ENCODE peak calls at places on chromosomes 2 and 18, in four cellular contexts. One of them, this sample, is unnamed.

GRCh38 chr2:218517434-218518206 is 50.5 kb downstream of the USP37 start:
- DNase-seq in CD4-positive, alpha-beta T cell: no peak
- DNase-seq in ovary: no peak
- DNase-seq in A549: no peak
- DNase-seq in this sample: no peak

GRCh38 chr2:98297817-98298684 is 48.2 kb upstream of the CNGA3 start:
- DNase-seq in CD4-positive, alpha-beta T cell: no peak
- DNase-seq in ovary: no peak
- DNase-seq in A549: no peak
- DNase-seq in this sample: no peak

GRCh38 chr2:44171018-44171417 is 2.3 kb downstream of the PPM1B start:
- DNase-seq in CD4-positive, alpha-beta T cell: no peak
- DNase-seq in ovary: no peak
- DNase-seq in A549: no peak
- DNase-seq in this sample: no peak

GRCh38 chr2:48173141-48173540 is 266.8 kb upstream of the FBXO11 start:
- DNase-seq in CD4-positive, alpha-beta T cell: no peak
- DNase-seq in ovary: no peak
- DNase-seq in A549: no peak
- DNase-seq in this sample: no peak

GRCh38 chr2:217737127-217737526 is 265.7 kb downstream of the TNS1 start:
- DNase-seq in CD4-positive, alpha-beta T cell: no peak
- DNase-seq in ovary: no peak
- DNase-seq in A549: no peak
- DNase-seq in this sample: no peak

GRCh38 chr18:22773944-22774343 is 159.2 kb upstream of the RBBP8 start:
- DNase-seq in CD4-positive, alpha-beta T cell: no peak
- DNase-seq in ovary: no peak
- DNase-seq in A549: no peak
- DNase-seq in this sample: no peak

GRCh38 chr18:58162127-58162526 is 118.1 kb downstream of the NEDD4L start:
- DNase-seq in CD4-positive, alpha-beta T cell: no peak
- DNase-seq in ovary: no peak
- DNase-seq in A549: no peak
- DNase-seq in this sample: no peak

GRCh38 chr2:117190856-117191255 is 623.6 kb upstream of the DDX18 start:
- DNase-seq in CD4-positive, alpha-beta T cell: no peak
- DNase-seq in ovary: no peak
- DNase-seq in A549: no peak
- DNase-seq in this sample: no peak

GRCh38 chr2:168722592-168722991 is 79.8 kb upstream of the NOSTRIN start:
- DNase-seq in CD4-positive, alpha-beta T cell: no peak
- DNase-seq in ovary: peak; percentile 28
- DNase-seq in A549: no peak
- DNase-seq in this sample: no peak

GRCh38 chr18:74994502-74995403 is 214.2 kb downstream of the PTGR3 start:
- DNase-seq in CD4-positive, alpha-beta T cell: no peak
- DNase-seq in ovary: no peak
- DNase-seq in A549: no peak
- DNase-seq in this sample: no peak

GRCh38 chr2:64262068-64262467 is 117.8 kb upstream of the PELI1 start:
- DNase-seq in CD4-positive, alpha-beta T cell: no peak
- DNase-seq in ovary: no peak
- DNase-seq in A549: no peak
- DNase-seq in this sample: no peak

GRCh38 chr2:3422161-3422767 is 42.8 kb downstream of the TRAPPC12 start:
- DNase-seq in CD4-positive, alpha-beta T cell: no peak
- DNase-seq in ovary: no peak
- DNase-seq in A549: no peak
- DNase-seq in this sample: no peak

GRCh38 chr2:152200562-152201465 is 25.3 kb upstream of the STAM2 start:
- DNase-seq in CD4-positive, alpha-beta T cell: no peak
- DNase-seq in ovary: peak; percentile 33
- DNase-seq in A549: peak; percentile 82
- DNase-seq in this sample: no peak

GRCh38 chr2:26346454-26347053 is at the start of gene ADGRF3:
- DNase-seq in CD4-positive, alpha-beta T cell: peak; percentile 35
- DNase-seq in ovary: peak; percentile 26
- DNase-seq in A549: no peak
- DNase-seq in this sample: peak; percentile 75

GRCh38 chr2:163662141-163662780 is 73.5 kb downstream of the FIGN start:
- DNase-seq in CD4-positive, alpha-beta T cell: no peak
- DNase-seq in ovary: no peak
- DNase-seq in A549: no peak
- DNase-seq in this sample: no peak

GRCh38 chr18:46915800-46916550 is 1.3 kb downstream of the PIAS2 start:
- DNase-seq in CD4-positive, alpha-beta T cell: no peak
- DNase-seq in ovary: no peak
- DNase-seq in A549: no peak
- DNase-seq in this sample: no peak

DNA sequence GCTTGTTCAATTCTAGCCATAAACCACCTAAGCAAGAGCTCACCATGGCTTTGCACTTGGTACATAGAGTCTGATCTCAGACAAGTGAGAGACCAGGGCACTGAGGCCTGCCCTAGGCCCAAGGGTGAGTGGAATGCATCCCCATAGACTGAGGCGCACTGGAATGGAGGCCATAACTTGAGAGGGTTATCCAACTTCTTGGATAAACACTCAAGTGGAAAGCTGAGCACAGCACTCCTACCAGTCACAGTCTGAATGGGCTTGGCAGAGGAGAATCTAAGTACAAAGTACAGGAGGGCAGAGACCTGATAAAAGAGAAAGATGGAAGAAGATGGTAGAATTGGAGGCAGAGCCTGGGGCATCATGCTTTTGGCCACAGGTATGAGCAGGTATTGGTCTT is 30.4 kb upstream of the CASP10 start:
- DNase-seq in CD4-positive, alpha-beta T cell: no peak
- DNase-seq in ovary: no peak
- DNase-seq in A549: no peak
- DNase-seq in this sample: no peak
- H3K27ac ChIP-seq in CD4-positive, alpha-beta T cell: peak overlapping the region; percentile 61
- H3K27ac ChIP-seq in ovary: no peak overlapping the region
- H3K27ac ChIP-seq in A549: peak overlapping the region; percentile 96
- H3K27ac ChIP-seq in this sample: peak overlapping the region; percentile 76

DNA sequence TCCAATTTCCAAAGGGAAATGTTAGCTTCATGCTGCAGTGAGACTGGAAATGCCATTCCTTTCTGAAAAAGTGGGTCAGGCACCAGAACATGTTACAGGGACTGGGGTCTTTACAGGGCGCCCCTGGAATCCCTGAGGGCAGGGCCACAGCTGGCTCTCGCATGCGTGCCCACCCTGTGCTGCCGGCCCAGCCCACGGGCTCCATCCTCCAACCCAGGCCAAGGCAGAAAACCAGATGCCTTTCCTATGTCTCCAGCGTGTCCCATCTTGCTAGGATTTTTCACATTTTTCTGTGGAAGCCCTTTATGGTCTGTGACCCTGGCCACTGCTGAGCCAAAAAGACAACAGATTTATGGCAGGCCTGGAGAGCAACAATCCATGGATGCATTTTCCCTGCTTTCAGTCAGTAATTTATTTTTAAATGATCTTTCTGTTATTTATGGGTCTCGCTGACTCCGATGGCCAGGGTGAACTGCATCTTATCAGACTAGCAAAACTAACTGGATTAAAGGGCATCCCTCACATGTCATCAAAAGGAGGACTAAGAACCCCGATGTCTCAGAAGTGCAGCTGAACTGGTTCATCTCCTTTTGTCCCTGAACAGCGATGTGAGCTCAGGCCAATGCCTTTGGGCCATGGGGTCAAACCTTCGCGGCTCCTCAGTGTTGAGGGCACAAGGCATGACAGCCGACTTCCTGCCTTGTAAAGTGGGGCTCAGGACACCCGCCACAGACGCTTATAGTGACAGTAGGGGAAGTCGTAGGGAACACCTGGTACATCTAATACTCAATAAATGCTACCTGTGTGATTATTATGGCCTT is 346.0 kb downstream of the CYRIA start:
- DNase-seq in CD4-positive, alpha-beta T cell: no peak
- DNase-seq in ovary: no peak
- DNase-seq in A549: no peak
- DNase-seq in this sample: no peak
- H3K9me3 ChIP-seq in CD4-positive, alpha-beta T cell: no peaks in the 10 kb centered on the region
- H3K9me3 ChIP-seq in ovary: no peaks in the 10 kb centered on the region
- H3K9me3 ChIP-seq in A549: no peaks in the 10 kb centered on the region
- H3K9me3 ChIP-seq in this sample: no peaks in the 10 kb centered on the region

GRCh38 chr18:31511098-31511497 is 13.1 kb downstream of the DSG2 start:
- DNase-seq in CD4-positive, alpha-beta T cell: no peak
- DNase-seq in ovary: no peak
- DNase-seq in A549: no peak
- DNase-seq in this sample: no peak

GRCh38 chr18:31512203-31512764 is 14.3 kb downstream of the DSG2 start:
- DNase-seq in CD4-positive, alpha-beta T cell: no peak
- DNase-seq in ovary: no peak
- DNase-seq in A549: peak; percentile 58
- DNase-seq in this sample: no peak

GRCh38 chr18:31510319-31510718 is 12.3 kb downstream of the DSG2 start:
- DNase-seq in CD4-positive, alpha-beta T cell: no peak
- DNase-seq in ovary: no peak
- DNase-seq in A549: no peak
- DNase-seq in this sample: no peak

GRCh38 chr18:31516432-31516831 is 18.5 kb downstream of the DSG2 start:
- DNase-seq in CD4-positive, alpha-beta T cell: no peak
- DNase-seq in ovary: no peak
- DNase-seq in A549: no peak
- DNase-seq in this sample: no peak

DNA sequence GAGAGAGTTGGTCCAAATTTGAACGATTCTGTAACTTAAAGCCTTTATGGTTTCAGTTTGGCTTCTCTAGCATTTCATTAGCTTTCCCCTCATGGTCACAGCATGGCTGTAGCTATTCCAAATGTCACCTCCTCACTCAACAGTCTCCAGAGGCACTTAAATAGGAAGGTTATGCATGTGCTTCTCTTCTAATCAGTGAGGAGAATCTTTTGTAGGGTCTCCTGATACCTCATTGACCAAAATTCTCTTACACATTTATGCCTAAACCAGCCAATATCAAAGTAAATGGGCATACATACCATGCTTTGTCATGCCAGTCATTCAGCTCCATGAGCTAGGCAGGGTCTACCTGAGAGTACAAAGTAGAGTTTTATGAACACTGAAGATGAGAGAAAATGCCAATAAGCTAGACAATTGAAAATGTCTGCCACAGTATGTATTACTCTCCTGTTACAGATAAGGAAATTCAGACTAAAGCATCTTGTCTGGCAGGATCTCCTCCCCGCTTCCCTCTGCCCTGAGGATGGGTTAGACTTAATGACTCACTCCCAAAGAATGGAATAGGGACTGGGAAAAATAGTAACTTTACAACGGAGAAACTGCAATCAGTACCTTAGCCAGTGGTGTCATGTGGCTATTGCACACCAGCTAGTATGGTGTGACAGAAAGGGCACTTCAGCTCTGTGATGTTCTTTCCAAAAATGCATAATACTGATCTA is 15.4 kb downstream of the DSG2 start:
- DNase-seq in CD4-positive, alpha-beta T cell: no peak
- DNase-seq in ovary: no peak
- DNase-seq in A549: peak; percentile 32
- DNase-seq in this sample: no peak
- H3K27ac ChIP-seq in CD4-positive, alpha-beta T cell: no peak overlapping the region
- H3K27ac ChIP-seq in ovary: no peak overlapping the region
- H3K27ac ChIP-seq in A549: peak overlapping the region; percentile 71
- H3K27ac ChIP-seq in this sample: no peak overlapping the region

DNA sequence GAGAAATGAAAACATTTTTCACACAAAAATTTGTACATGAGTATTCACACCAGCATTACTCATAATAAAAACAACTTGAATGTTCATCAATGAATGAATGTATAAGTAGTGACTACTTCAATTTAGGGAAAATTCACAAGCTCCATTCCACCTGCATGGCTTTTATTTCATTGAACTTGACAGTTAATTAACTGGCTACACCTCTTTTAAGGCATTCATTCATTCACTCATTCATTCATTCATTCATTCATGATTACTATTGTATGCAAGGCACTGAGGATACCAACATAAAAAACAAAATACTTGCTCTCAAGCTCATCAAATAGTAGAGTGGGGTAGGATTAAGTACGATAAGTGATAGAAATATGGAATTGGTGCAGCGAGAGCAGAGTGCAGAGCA is 198.3 kb upstream of the DLGAP1 start:
- DNase-seq in CD4-positive, alpha-beta T cell: no peak
- DNase-seq in ovary: no peak
- DNase-seq in A549: no peak
- DNase-seq in this sample: no peak
- H3K9me3 ChIP-seq in CD4-positive, alpha-beta T cell: no peaks in the 10 kb centered on the region
- H3K9me3 ChIP-seq in ovary: no peaks in the 10 kb centered on the region
- H3K9me3 ChIP-seq in A549: no peaks in the 10 kb centered on the region
- H3K9me3 ChIP-seq in this sample: no peaks in the 10 kb centered on the region

GRCh38 chr2:154875999-154876398 is 177.5 kb downstream of the KCNJ3 start:
- DNase-seq in CD4-positive, alpha-beta T cell: no peak
- DNase-seq in ovary: no peak
- DNase-seq in A549: no peak
- DNase-seq in this sample: no peak
- H3K27ac ChIP-seq in CD4-positive, alpha-beta T cell: no peak overlapping the region
- H3K27ac ChIP-seq in ovary: no peak overlapping the region
- H3K27ac ChIP-seq in A549: no peak overlapping the region
- H3K27ac ChIP-seq in this sample: no peak overlapping the region

DNA sequence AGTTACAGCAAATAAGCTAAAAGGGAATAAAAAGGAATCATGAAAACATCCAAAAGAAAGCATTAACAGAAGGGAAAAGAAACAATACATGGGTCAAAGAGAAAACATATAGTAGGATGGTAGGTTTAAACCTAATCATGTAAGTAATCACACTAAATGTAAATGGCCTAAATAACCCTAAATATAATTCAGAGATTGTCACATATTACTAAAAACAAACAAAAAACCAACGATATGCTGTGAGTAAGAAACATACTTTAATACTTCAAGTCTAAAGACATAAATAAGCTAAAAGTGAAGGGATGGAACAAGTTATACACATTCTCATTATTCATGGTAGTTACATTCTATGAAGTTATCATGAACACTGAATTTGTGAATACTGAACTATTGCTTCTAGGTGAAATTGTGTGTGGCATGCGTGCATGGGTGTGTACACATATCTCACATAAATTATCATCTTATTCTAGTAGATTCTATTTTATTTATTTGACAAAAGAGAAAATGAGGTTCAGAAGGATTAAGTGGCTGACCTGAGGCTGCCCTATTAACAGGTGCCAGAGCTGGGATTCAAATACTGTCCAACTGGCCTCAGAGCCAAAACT is 170.9 kb downstream of the SEPTIN10 start:
- DNase-seq in CD4-positive, alpha-beta T cell: no peak
- DNase-seq in ovary: no peak
- DNase-seq in A549: no peak
- DNase-seq in this sample: no peak
- H3K9me3 ChIP-seq in CD4-positive, alpha-beta T cell: peaks cover 33% of the 10 kb centered on the region
- H3K9me3 ChIP-seq in ovary: no peaks in the 10 kb centered on the region
- H3K9me3 ChIP-seq in A549: peaks cover 45% of the 10 kb centered on the region
- H3K9me3 ChIP-seq in this sample: peaks cover 38% of the 10 kb centered on the region

DNA sequence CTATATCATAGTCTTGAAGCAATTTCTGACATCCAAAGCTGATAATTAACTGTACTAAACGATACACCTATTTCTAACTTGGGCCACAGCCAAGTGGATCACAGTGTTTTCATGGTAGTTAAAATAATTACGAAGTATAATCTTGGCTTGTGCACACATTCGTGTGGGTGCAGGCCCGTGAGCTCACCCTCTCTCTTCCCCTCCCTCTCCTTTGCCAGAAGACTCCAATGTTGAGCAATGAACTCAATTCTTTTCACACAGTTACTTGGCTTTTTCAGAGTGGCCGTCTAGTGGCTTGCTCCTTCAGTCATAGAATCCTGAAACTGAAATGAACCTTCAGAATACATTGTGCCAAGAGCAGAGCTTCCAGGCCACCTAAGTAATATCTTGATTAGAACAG is 178.7 kb downstream of the NCKAP5 start:
- DNase-seq in CD4-positive, alpha-beta T cell: no peak
- DNase-seq in ovary: no peak
- DNase-seq in A549: no peak
- DNase-seq in this sample: no peak
- H3K27ac ChIP-seq in CD4-positive, alpha-beta T cell: no peak overlapping the region
- H3K27ac ChIP-seq in ovary: no peak overlapping the region
- H3K27ac ChIP-seq in A549: no peak overlapping the region
- H3K27ac ChIP-seq in this sample: no peak overlapping the region

This sample was measured in CD4-positive, CD25-positive, alpha-beta regulatory T cell.